ENCODE peak calls at places on chromosomes 1 and 21, in six cellular contexts. J is trophoblast cell, B is neuronal stem cell, K is mesendoderm, O is mesenchymal stem cell, P is H1. W is an unnamed sample.

GRCh38 chr1:233477359-233477758 is 136.5 kb upstream of the KCNK1 start:
- DNase-seq in J (no peak), B (no peak), K (no peak), O (no peak), P (no peak), W (no peak)

GRCh38 chr1:207493212-207493611 is 2.7 kb upstream of the CR1 start:
- DNase-seq in J (no peak), B (no peak), K (no peak), O (no peak), P (no peak), W (no peak)

GRCh38 chr1:241702436-241702835 is 50.4 kb downstream of the WDR64 start:
- DNase-seq in J (peak; percentile 63), B (no peak), K (no peak), O (peak; percentile 4), P (no peak), W (peak; percentile 26)

GRCh38 chr1:194295690-194296089 is 1109.3 kb upstream of the B3GALT2 start:
- DNase-seq in J (peak; percentile 22), B (peak; percentile 35), K (peak; percentile 75), O (peak; percentile 47), P (no peak), W (peak; percentile 44)

GRCh38 chr1:114037503-114037890 is 58.2 kb downstream of the OLFML3 start:
- DNase-seq in J (no peak), B (no peak), K (no peak), O (no peak), P (no peak), W (no peak)

GRCh38 chr1:20449736-20450311 is 36.2 kb downstream of the CAMK2N1 start:
- DNase-seq in J (no peak), B (no peak), K (no peak), O (no peak), P (no peak), W (peak; percentile 72)

GRCh38 chr1:184986250-184986649 is 11.9 kb upstream of the NIBAN1 start:
- DNase-seq in J (no peak), B (no peak), K (peak; percentile 53), O (peak; percentile 50), P (no peak), W (peak; percentile 49)

GRCh38 chr1:155504207-155504606 is 58.4 kb downstream of the ASH1L start:
- DNase-seq in J (no peak), B (no peak), K (peak; percentile 21), O (peak; percentile 44), P (no peak), W (peak; percentile 42)

GRCh38 chr1:243234978-243235657 is 20.0 kb downstream of the CEP170 start:
- DNase-seq in J (no peak), B (no peak), K (no peak), O (no peak), P (no peak), W (peak; percentile 79)

GRCh38 chr1:193408782-193409293 is 222.4 kb upstream of the B3GALT2 start:
- DNase-seq in J (peak; percentile 91), B (no peak), K (peak; percentile 74), O (peak; percentile 90), P (no peak), W (peak; percentile 75)

GRCh38 chr1:34292472-34292871 is 115.8 kb downstream of the C1orf94 start:
- DNase-seq in J (no peak), B (no peak), K (peak; percentile 47), O (no peak), P (no peak), W (no peak)

GRCh38 chr1:59971464-59971911 is 44.9 kb upstream of the CYP2J2 start:
- DNase-seq in J (peak; percentile 33), B (peak; percentile 70), K (peak; percentile 65), O (peak; percentile 57), P (no peak), W (peak; percentile 34)

GRCh38 chr21:26982767-26983166 is 15.9 kb upstream of the ADAMTS5 start:
- DNase-seq in J (no peak), B (no peak), K (no peak), O (no peak), P (no peak), W (peak; percentile 63)

GRCh38 chr1:206674745-206675175 is 9.9 kb upstream of the MAPKAPK2 start:
- DNase-seq in J (peak; percentile 61), B (no peak), K (no peak), O (peak; percentile 99), P (no peak), W (peak; percentile 100)

GRCh38 chr1:245500546-245500945 is 345.8 kb downstream of the KIF26B start:
- DNase-seq in J (no peak), B (no peak), K (peak; percentile 57), O (peak; percentile 66), P (no peak), W (peak; percentile 66)

GRCh38 chr21:41045534-41046268 is 122.3 kb upstream of the BACE2 start:
- DNase-seq in J (no peak), B (peak; percentile 26), K (peak; percentile 49), O (no peak), P (peak; percentile 9), W (no peak)

GRCh38 chr1:1891349-1892078 is 627 bp upstream of the GNB1 start:
- DNase-seq in J (peak; percentile 27), B (peak; percentile 51), K (peak; percentile 67), O (peak; percentile 79), P (no peak), W (peak; percentile 45)

GRCh38 chr1:144101397-144102050 is 129.7 kb upstream of the FAM72C start:
- DNase-seq in J (peak; percentile 0), B (no peak), K (no peak), O (no peak), P (no peak), W (no peak)

GRCh38 chr1:244021427-244021826 is 29.7 kb upstream of the ZBTB18 start:
- DNase-seq in J (peak; percentile 57), B (no peak), K (no peak), O (no peak), P (no peak), W (no peak)

GRCh38 chr1:8660455-8660854 is 157.0 kb downstream of the RERE start:
- DNase-seq in J (peak; percentile 21), B (no peak), K (no peak), O (peak; percentile 90), P (no peak), W (peak; percentile 94)

GRCh38 chr1:230867903-230868735 is at the start of gene C1orf198:
- DNase-seq in J (peak; percentile 23), B (peak; percentile 76), K (peak; percentile 71), O (peak; percentile 61), P (no peak), W (no peak)

GRCh38 chr1:218717611-218718010 is 372.5 kb downstream of the TGFB2 start:
- DNase-seq in J (no peak), B (no peak), K (no peak), O (no peak), P (no peak), W (peak; percentile 81)

GRCh38 chr1:107897428-107898339 is 67.3 kb downstream of the VAV3 start:
- DNase-seq in J (no peak), B (no peak), K (no peak), O (no peak), P (no peak), W (no peak)

GRCh38 chr1:204080163-204080903 is 7.4 kb downstream of the SOX13 start:
- DNase-seq in J (peak; percentile 21), B (peak; percentile 81), K (peak; percentile 99), O (peak; percentile 80), P (peak; percentile 97), W (peak; percentile 72)

GRCh38 chr1:208312706-208313105 is 68.5 kb upstream of the PLXNA2 start:
- DNase-seq in J (no peak), B (no peak), K (no peak), O (peak; percentile 6), P (no peak), W (no peak)

GRCh38 chr21:16741228-16741665 is 771.6 kb upstream of the CXADR start:
- DNase-seq in J (no peak), B (no peak), K (no peak), O (peak; percentile 0), P (no peak), W (no peak)

GRCh38 chr21:16742116-16742515 is 770.7 kb upstream of the CXADR start:
- DNase-seq in J (no peak), B (no peak), K (no peak), O (no peak), P (no peak), W (no peak)
- H3K23ac ChIP-seq in J (no peak overlapping the region), B (no peak overlapping the region), K (no peak overlapping the region), O (no peak overlapping the region), P (no peak overlapping the region), W (no peak overlapping the region)

GRCh38 chr1:201481004-201481380 is 12.0 kb upstream of the PHLDA3 start:
- DNase-seq in J (no peak), B (no peak), K (no peak), O (no peak), P (no peak), W (no peak)
- H3K4me3 ChIP-seq in J (no peak overlapping the region), B (no peak overlapping the region), K (no peak overlapping the region), O (peak overlapping the region; percentile 14), P (peak overlapping the region; percentile 36), W (no peak overlapping the region)

DNA sequence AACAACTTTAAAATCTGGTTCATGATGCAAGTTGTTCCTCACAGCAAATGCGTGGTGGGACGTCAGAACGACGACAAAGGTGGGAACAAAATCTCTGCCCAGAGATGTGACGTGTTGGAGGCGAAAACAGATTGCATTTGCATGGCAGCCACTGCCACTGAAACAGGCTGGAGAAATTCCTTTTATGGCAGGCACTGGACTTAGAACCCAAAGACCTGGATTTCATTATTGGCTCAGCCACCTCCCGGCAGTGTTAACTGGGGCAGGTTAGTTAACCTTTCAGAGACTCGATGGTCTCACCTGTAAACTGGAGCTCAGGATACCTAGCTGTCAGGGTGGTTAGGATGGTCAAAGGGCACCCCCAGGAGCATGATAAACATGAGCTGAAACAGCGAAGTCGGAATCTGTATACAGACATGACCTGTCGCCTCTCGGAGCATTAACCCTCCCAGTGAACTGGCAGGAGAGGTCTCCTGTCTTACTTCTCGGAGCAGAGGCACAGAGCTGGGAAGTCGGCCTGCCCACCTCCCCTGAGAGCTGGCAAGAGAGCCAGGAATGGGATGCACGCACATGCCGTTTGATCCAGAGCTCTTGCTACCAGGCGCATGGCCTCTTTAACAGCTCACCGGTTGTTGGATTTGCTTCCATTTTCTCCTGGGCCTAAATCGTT is 59.2 kb upstream of the TARBP1 start:
- DNase-seq in J (no peak), B (no peak), K (no peak), O (no peak), P (no peak), W (no peak)
- H3K23ac ChIP-seq in J (no peak overlapping the region), B (no peak overlapping the region), K (no peak overlapping the region), O (no peak overlapping the region), P (no peak overlapping the region), W (no peak overlapping the region)

GRCh38 chr1:54274881-54275280 is 74.9 kb downstream of the MRPL37 start:
- DNase-seq in J (no peak), B (no peak), K (no peak), O (no peak), P (no peak), W (no peak)

GRCh38 chr1:54273092-54273836 is 73.3 kb downstream of the MRPL37 start:
- DNase-seq in J (no peak), B (peak; percentile 56), K (peak; percentile 70), O (peak; percentile 97), P (no peak), W (peak; percentile 93)

GRCh38 chr1:54275349-54275748 is 75.4 kb downstream of the MRPL37 start:
- DNase-seq in J (no peak), B (no peak), K (peak; percentile 60), O (no peak), P (no peak), W (peak; percentile 51)

GRCh38 chr1:54273837-54274192 is 73.8 kb downstream of the MRPL37 start:
- DNase-seq in J (no peak), B (no peak), K (peak; percentile 82), O (peak; percentile 55), P (no peak), W (no peak)

DNA sequence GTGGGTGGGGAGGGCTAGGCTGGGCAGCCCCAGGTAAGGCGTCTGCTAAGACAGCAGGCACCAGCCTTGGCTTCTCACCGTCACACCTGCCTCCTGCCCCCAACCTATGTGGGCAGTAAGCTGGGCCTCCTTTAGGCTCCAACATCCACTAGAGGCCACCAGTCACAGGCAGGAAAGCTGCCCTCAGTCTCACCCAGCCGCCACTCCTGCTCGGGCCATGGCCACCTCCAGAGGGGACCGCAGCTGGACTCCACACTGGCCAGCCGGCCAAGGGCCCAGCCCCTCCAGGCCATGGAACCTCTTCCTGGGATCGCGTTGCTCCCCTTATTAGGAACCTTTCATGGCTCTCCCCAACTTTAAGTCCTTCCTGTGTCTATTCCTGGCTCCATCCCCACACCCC is 74.5 kb downstream of the MRPL37 start:
- DNase-seq in J (no peak), B (no peak), K (no peak), O (no peak), P (no peak), W (no peak)
- H3K4me3 ChIP-seq in J (no peak overlapping the region), B (no peak overlapping the region), K (no peak overlapping the region), O (no peak overlapping the region), P (no peak overlapping the region), W (no peak overlapping the region)

W was measured in IMR-90.